ENCODE peak calls at places on chromosome 16, in ten cellular contexts. W is endothelial cell of umbilical vein; B is brain microvascular endothelial cell; D is choroid plexus epithelial cell; H is GM23338; M is CD8-positive, alpha-beta T cell; S is nephron progenitor cell; X is neural progenitor cell; U is prostate gland; R is lower leg skin. C is an unnamed sample.

GRCh38 chr16:49596119-49596518 is 222.5 kb downstream of the C16orf78 start:
- DNase-seq in U (no peak), B (peak), D (peak), R (no peak), H (no peak), M (no peak), X (peak), W (peak), S (no peak), C (no peak)

GRCh38 chr16:84414789-84415326 is 46.5 kb downstream of the ATP2C2 start:
- DNase-seq in D (peak), R (no peak), B (no peak), H (no peak), S (no peak), U (no peak), W (no peak), M (no peak), X (no peak), C (no peak)

GRCh38 chr16:9309844-9310243 is 218.4 kb downstream of the HAPSTR1 start:
- DNase-seq in W (no peak), D (no peak), R (no peak), M (no peak), S (no peak), B (no peak), X (no peak), U (no peak), H (no peak), C (no peak)

GRCh38 chr16:3945751-3946603 is 65.5 kb upstream of the CREBBP start:
- DNase-seq in W (peak), S (no peak), D (peak), X (no peak), R (no peak), H (peak), M (no peak), B (peak), U (peak), C (no peak)

GRCh38 chr16:87384162-87384999 is 805 bp upstream of the FBXO31 start:
- DNase-seq in R (no peak), B (no peak), M (no peak), W (no peak), D (no peak), H (peak), S (peak), U (no peak), X (no peak), C (peak)

GRCh38 chr16:16863672-16864071 is 484.7 kb downstream of the NPIPA7 start:
- DNase-seq in B (no peak), R (no peak), M (no peak), H (no peak), X (no peak), D (no peak), W (no peak), S (no peak), U (no peak), C (no peak)

GRCh38 chr16:1991588-1992474 is 2.1 kb downstream of the SYNGR3 start:
- DNase-seq in B (peak), D (peak), S (peak), U (peak), R (peak), W (peak), X (peak), M (peak), H (peak), C (peak)

GRCh38 chr16:72560617-72561016 is 388.7 kb upstream of the PMFBP1 start:
- DNase-seq in U (peak), W (no peak), D (peak), S (no peak), M (no peak), R (no peak), B (no peak), H (no peak), X (no peak), C (no peak)

GRCh38 chr16:84925092-84925772 is 86.1 kb downstream of the ZDHHC7 start:
- DNase-seq in D (peak), U (peak), M (peak), S (peak), H (peak), X (peak), W (peak), R (no peak), B (no peak), C (no peak)

GRCh38 chr16:89200850-89201466 is 621 bp upstream of the SLC22A31 start:
- DNase-seq in U (no peak), D (no peak), S (peak), B (no peak), X (peak), M (no peak), W (no peak), R (no peak), H (peak), C (no peak)

GRCh38 chr16:2912330-2913199 is 834 bp downstream of the FLYWCH1 start:
- DNase-seq in M (peak), S (peak), B (peak), W (peak), U (no peak), H (peak), D (peak), X (peak), R (no peak), C (no peak)

GRCh38 chr16:84354306-84354705 is 14.0 kb upstream of the ATP2C2 start:
- DNase-seq in U (no peak), W (no peak), D (no peak), S (no peak), H (no peak), R (peak), M (no peak), B (no peak), X (no peak), C (no peak)

GRCh38 chr16:73056383-73056782 is 8.5 kb upstream of the ZFHX3 start:
- DNase-seq in U (no peak), W (no peak), X (no peak), B (no peak), D (no peak), R (no peak), S (no peak), H (peak), M (no peak), C (no peak)

GRCh38 chr16:88665148-88665547 is 2.3 kb upstream of the MVD start:
- DNase-seq in D (no peak), W (peak), U (no peak), H (no peak), M (no peak), S (no peak), X (no peak), B (no peak), R (no peak), C (no peak)

GRCh38 chr16:85134794-85135153 is 22.5 kb upstream of the CIBAR2 start:
- DNase-seq in X (no peak), S (no peak), R (no peak), D (no peak), U (no peak), H (no peak), B (no peak), W (no peak), M (no peak), C (no peak)

GRCh38 chr16:8032406-8032805 is 557.9 kb downstream of the TMEM114 start:
- DNase-seq in U (no peak), H (no peak), W (no peak), D (no peak), S (no peak), X (no peak), R (no peak), M (no peak), B (no peak), C (no peak)

GRCh38 chr16:51816929-51817328 is 665.9 kb upstream of the SALL1 start:
- DNase-seq in H (no peak), U (no peak), R (no peak), D (peak), B (peak), X (no peak), S (no peak), W (no peak), M (no peak), C (no peak)

GRCh38 chr16:3087243-3087791 is 11.8 kb downstream of the ZSCAN10 start:
- DNase-seq in H (peak), U (no peak), B (no peak), S (peak), D (no peak), R (no peak), W (peak), M (no peak), X (peak), C (no peak)

DNA sequence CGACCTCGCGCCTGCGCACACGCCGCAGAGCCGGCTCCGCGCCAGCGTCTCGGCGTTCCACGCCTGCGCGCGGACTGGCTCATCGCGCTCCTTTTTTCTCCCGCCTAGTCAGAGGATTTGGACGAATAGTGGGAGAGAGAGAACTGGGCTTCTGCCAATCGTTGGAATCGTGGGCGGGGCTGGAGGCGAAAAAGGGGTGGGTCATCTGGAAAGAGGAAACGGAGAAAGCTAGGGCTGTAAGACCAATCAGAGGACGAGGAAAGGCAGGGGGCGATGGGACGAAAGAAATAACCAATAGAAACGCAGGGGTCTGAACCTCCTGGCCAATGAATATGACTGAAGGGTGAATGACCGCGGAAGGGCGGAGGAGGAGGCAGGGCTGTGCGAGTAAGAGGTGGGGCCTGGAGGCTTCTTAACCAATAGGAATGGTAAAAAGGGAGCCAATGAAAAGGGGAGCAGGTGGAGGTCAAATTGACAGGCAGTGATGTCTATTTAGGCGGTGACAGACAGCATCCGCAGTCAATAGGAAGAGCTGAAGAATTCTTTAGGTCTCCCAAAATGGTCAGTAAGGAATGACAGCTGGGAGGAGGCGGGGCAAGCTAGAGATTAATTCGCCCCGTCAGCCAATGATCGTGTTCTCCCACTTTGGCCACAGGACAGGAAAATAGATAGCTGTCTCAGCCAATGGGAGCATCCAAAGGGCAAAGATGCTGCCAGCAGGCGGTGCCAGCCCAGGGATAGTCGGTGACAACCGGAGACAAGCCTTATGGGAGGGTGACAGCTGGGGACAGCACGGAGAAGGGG is at the start of gene TBC1D10B:
- DNase-seq in X (peak), H (peak), S (peak), B (peak), R (peak), U (peak), W (peak), M (peak), D (peak), C (peak)
- TF ChIP-seq CTCF in X (peak), H (peak), S (no peak), B (peak), R (peak), U (peak), W (peak), M (no peak), D (peak), C (no peak)

DNA sequence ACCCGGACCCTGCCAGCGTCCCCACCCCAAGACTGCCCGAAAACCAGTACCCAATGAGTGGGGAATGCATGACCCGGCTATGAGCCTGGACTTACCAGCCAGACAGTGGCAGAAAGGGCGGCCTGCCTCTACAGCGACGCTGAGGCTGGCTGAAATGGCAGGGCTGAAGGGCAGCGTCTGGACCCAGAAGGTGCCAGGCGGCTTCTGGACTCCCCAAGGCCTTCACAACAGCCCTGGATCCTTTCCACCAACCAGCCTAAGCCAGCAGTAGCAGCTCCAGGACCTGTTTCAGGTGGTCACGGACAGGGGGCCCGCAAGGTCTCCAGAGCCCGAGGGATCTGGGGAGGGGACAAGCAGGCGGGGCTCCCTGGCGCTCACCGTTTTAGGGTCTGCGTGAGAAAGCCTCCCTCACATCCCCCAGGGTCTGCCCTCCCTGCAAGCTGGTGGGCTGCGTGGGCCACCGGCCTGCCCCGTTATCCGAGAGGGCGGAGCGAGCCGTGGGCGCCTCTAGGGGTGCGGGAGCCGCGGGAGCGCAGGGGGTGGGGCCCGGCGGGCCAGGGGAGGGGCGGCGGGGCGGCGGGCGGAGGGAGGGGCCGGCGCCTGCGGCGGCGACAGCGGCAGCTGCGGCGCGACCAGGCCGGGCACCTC is at the start of gene RIPOR1:
- DNase-seq in M (peak), H (peak), U (no peak), X (peak), R (no peak), B (no peak), S (peak), D (no peak), W (peak), C (peak)
- TF ChIP-seq CTCF in M (no peak), H (no peak), U (peak), X (no peak), R (no peak), B (no peak), S (no peak), D (no peak), W (no peak), C (no peak)

GRCh38 chr16:56207421-56207820 is 16.1 kb downstream of the GNAO1 start:
- DNase-seq in D (no peak), B (no peak), U (no peak), M (no peak), R (no peak), W (no peak), X (no peak), H (no peak), S (no peak), C (no peak)
- TF ChIP-seq CTCF in D (no peak), B (no peak), U (no peak), M (no peak), R (no peak), W (no peak), X (no peak), H (no peak), S (no peak), C (no peak)

GRCh38 chr16:30745082-30745481 is 3.1 kb upstream of the PHKG2 start:
- DNase-seq in D (no peak), U (no peak), W (no peak), B (no peak), M (no peak), H (no peak), S (no peak), X (no peak), R (no peak), C (no peak)

GRCh38 chr16:30748634-30749445 is 615 bp downstream of the PHKG2 start:
- DNase-seq in B (peak), W (peak), D (peak), U (no peak), H (peak), M (peak), S (peak), X (peak), R (no peak), C (no peak)

GRCh38 chr16:30747331-30747730 is 894 bp upstream of the PHKG2 start:
- DNase-seq in S (no peak), H (no peak), D (peak), U (no peak), X (no peak), R (no peak), M (no peak), B (no peak), W (no peak), C (no peak)

GRCh38 chr16:30746638-30747160 is 1.5 kb upstream of the PHKG2 start:
- DNase-seq in H (no peak), R (no peak), D (no peak), M (no peak), X (no peak), W (peak), U (no peak), B (no peak), S (no peak), C (no peak)

GRCh38 chr16:30747799-30748633 is at the start of gene PHKG2:
- DNase-seq in U (peak), W (peak), R (peak), S (peak), B (peak), H (peak), D (peak), M (peak), X (peak), C (peak)
- TF ChIP-seq CTCF in U (peak), W (no peak), R (no peak), S (no peak), B (no peak), H (no peak), D (no peak), M (no peak), X (no peak), C (no peak)